ENCODE peak calls at places on chromosome 21, in four cellular contexts. One of them, this sample, is unnamed.

GRCh38 chr21:33021667-33022066 is 4.1 kb upstream of the OLIG2 start:
- DNase-seq in GM23338: no peak
- DNase-seq in GM23248: no peak
- DNase-seq in A549: no peak
- DNase-seq in this sample: no peak

GRCh38 chr21:26835027-26835713 is 10.0 kb downstream of the ADAMTS1 start:
- DNase-seq in GM23248: peak; percentile 81
- DNase-seq in GM23338: no peak
- DNase-seq in A549: no peak
- DNase-seq in this sample: no peak

GRCh38 chr21:44405948-44406872 is 49.1 kb upstream of the LRRC3 start:
- DNase-seq in A549: no peak
- DNase-seq in GM23338: no peak
- DNase-seq in GM23248: peak; percentile 22
- DNase-seq in this sample: no peak

GRCh38 chr21:32190491-32191144 is 88.2 kb downstream of the MIS18A start:
- DNase-seq in GM23338: no peak
- DNase-seq in A549: no peak
- DNase-seq in GM23248: no peak
- DNase-seq in this sample: peak; percentile 42

GRCh38 chr21:33267250-33267649 is 1.1 kb downstream of the IL10RB start:
- DNase-seq in GM23248: peak; percentile 20
- DNase-seq in GM23338: no peak
- DNase-seq in A549: no peak
- DNase-seq in this sample: no peak

GRCh38 chr21:38208118-38208517 is 48.7 kb upstream of the KCNJ15 start:
- DNase-seq in GM23248: no peak
- DNase-seq in A549: no peak
- DNase-seq in GM23338: no peak
- DNase-seq in this sample: no peak

GRCh38 chr21:42556960-42557359 is 43.3 kb downstream of the SLC37A1 start:
- DNase-seq in A549: no peak
- DNase-seq in GM23248: no peak
- DNase-seq in GM23338: no peak
- DNase-seq in this sample: no peak

GRCh38 chr21:33185852-33186251 is 43.9 kb upstream of the IFNAR2 start:
- DNase-seq in GM23338: no peak
- DNase-seq in GM23248: no peak
- DNase-seq in A549: no peak
- DNase-seq in this sample: no peak

GRCh38 chr21:16488042-16488441 is 758.3 kb downstream of the USP25 start:
- DNase-seq in A549: no peak
- DNase-seq in GM23248: no peak
- DNase-seq in GM23338: no peak
- DNase-seq in this sample: no peak

GRCh38 chr21:21816778-21817177 is 818.6 kb downstream of the NCAM2 start:
- DNase-seq in GM23248: no peak
- DNase-seq in A549: no peak
- DNase-seq in GM23338: no peak
- DNase-seq in this sample: no peak

GRCh38 chr21:36756527-36756926 is 57.6 kb downstream of the SIM2 start:
- DNase-seq in GM23338: no peak
- DNase-seq in A549: peak; percentile 59
- DNase-seq in GM23248: peak; percentile 26
- DNase-seq in this sample: no peak

GRCh38 chr21:37207441-37208009 is 59.6 kb downstream of the VPS26C start:
- DNase-seq in GM23338: no peak
- DNase-seq in GM23248: peak; percentile 77
- DNase-seq in A549: no peak
- DNase-seq in this sample: peak; percentile 58

GRCh38 chr21:16205527-16205926 is 475.7 kb downstream of the USP25 start:
- DNase-seq in GM23338: no peak
- DNase-seq in GM23248: no peak
- DNase-seq in A549: no peak
- DNase-seq in this sample: no peak

GRCh38 chr21:45054162-45054926 is 20.0 kb upstream of the ADARB1 start:
- DNase-seq in A549: no peak
- DNase-seq in GM23248: no peak
- DNase-seq in GM23338: no peak
- DNase-seq in this sample: no peak

GRCh38 chr21:33286600-33287456 is 20.7 kb downstream of the IL10RB start:
- DNase-seq in GM23248: peak; percentile 57
- DNase-seq in A549: peak; percentile 84
- DNase-seq in GM23338: no peak
- DNase-seq in this sample: no peak

GRCh38 chr21:42062543-42063022 is 8.5 kb upstream of the UMODL1 start:
- DNase-seq in GM23338: no peak
- DNase-seq in A549: no peak
- DNase-seq in GM23248: no peak
- DNase-seq in this sample: peak; percentile 90

GRCh38 chr21:36429672-36430546 is 44.7 kb downstream of the CHAF1B start:
- DNase-seq in A549: peak; percentile 92
- DNase-seq in GM23338: peak; percentile 79
- DNase-seq in GM23248: peak; percentile 100
- DNase-seq in this sample: no peak

GRCh38 chr21:42636535-42636914 is 16.9 kb upstream of the PDE9A start:
- DNase-seq in GM23248: peak; percentile 89
- DNase-seq in GM23338: no peak
- DNase-seq in A549: no peak
- DNase-seq in this sample: no peak

GRCh38 chr21:41366522-41367151 is 4.8 kb downstream of the MX2 start:
- DNase-seq in GM23338: no peak
- DNase-seq in A549: peak; percentile 74
- DNase-seq in GM23248: peak; percentile 50
- DNase-seq in this sample: peak; percentile 60

DNA sequence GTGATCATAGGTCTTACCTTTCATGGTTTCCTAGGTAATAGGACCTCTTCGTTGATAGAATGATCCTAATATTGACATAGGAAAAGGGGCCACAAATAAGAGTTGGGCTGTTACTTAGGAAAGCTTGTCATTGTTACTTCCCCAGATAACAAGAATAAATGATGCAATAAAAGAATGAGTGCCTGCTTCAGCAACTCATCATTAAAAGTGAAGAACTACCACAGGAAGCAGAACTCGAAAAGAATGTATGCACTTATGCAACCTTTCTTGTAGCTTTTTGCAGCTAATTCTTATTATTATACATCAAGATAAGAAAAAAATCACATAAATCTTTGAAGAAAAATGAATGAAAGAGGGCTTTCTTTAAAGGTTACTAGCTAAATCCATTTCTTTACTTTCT is 548.5 kb downstream of the LTN1 start:
- DNase-seq in GM23338: no peak
- DNase-seq in GM23248: peak; percentile 54
- DNase-seq in A549: no peak
- DNase-seq in this sample: no peak
- H3K4me2 ChIP-seq in GM23338: no peak overlapping the region
- H3K4me2 ChIP-seq in GM23248: peak overlapping the region; percentile 79
- H3K4me2 ChIP-seq in A549: no peak overlapping the region
- H3K4me2 ChIP-seq in this sample: no peak overlapping the region

GRCh38 chr21:35016071-35016470 is 33.0 kb downstream of the RUNX1 start:
- DNase-seq in GM23338: no peak
- DNase-seq in A549: no peak
- DNase-seq in GM23248: no peak
- DNase-seq in this sample: no peak
- H3K4me2 ChIP-seq in GM23338: no peak overlapping the region
- H3K4me2 ChIP-seq in A549: no peak overlapping the region
- H3K4me2 ChIP-seq in GM23248: no peak overlapping the region
- H3K4me2 ChIP-seq in this sample: no peak overlapping the region

GRCh38 chr21:35077975-35078374 is 28.9 kb upstream of the RUNX1 start:
- DNase-seq in GM23338: no peak
- DNase-seq in GM23248: peak; percentile 17
- DNase-seq in A549: no peak
- DNase-seq in this sample: no peak
- H3K4me2 ChIP-seq in GM23338: no peak overlapping the region
- H3K4me2 ChIP-seq in GM23248: no peak overlapping the region
- H3K4me2 ChIP-seq in A549: no peak overlapping the region
- H3K4me2 ChIP-seq in this sample: no peak overlapping the region

GRCh38 chr21:46423546-46424061 is 35.1 kb upstream of the DIP2A start:
- DNase-seq in A549: no peak
- DNase-seq in GM23248: no peak
- DNase-seq in GM23338: peak; percentile 76
- DNase-seq in this sample: no peak
- H3K4me2 ChIP-seq in A549: no peak overlapping the region
- H3K4me2 ChIP-seq in GM23248: no peak overlapping the region
- H3K4me2 ChIP-seq in GM23338: peak overlapping the region; percentile 61
- H3K4me2 ChIP-seq in this sample: no peak overlapping the region

GRCh38 chr21:28439246-28439645 is 553.4 kb downstream of the LTN1 start:
- DNase-seq in GM23248: no peak
- DNase-seq in A549: no peak
- DNase-seq in GM23338: no peak
- DNase-seq in this sample: no peak
- H3K4me2 ChIP-seq in GM23248: peak overlapping the region; percentile 22
- H3K4me2 ChIP-seq in A549: no peak overlapping the region
- H3K4me2 ChIP-seq in GM23338: no peak overlapping the region
- H3K4me2 ChIP-seq in this sample: no peak overlapping the region

GRCh38 chr21:39674794-39675193 is 62.1 kb downstream of the B3GALT5 start:
- DNase-seq in GM23248: no peak
- DNase-seq in A549: no peak
- DNase-seq in GM23338: no peak
- DNase-seq in this sample: no peak

GRCh38 chr21:39676054-39676771 is 63.5 kb downstream of the B3GALT5 start:
- DNase-seq in GM23338: no peak
- DNase-seq in GM23248: peak; percentile 44
- DNase-seq in A549: peak; percentile 45
- DNase-seq in this sample: no peak

GRCh38 chr21:39673163-39673562 is 60.4 kb downstream of the B3GALT5 start:
- DNase-seq in A549: no peak
- DNase-seq in GM23338: no peak
- DNase-seq in GM23248: no peak
- DNase-seq in this sample: no peak

GRCh38 chr21:39673736-39674135 is 61.0 kb downstream of the B3GALT5 start:
- DNase-seq in GM23338: no peak
- DNase-seq in A549: no peak
- DNase-seq in GM23248: no peak
- DNase-seq in this sample: no peak

DNA sequence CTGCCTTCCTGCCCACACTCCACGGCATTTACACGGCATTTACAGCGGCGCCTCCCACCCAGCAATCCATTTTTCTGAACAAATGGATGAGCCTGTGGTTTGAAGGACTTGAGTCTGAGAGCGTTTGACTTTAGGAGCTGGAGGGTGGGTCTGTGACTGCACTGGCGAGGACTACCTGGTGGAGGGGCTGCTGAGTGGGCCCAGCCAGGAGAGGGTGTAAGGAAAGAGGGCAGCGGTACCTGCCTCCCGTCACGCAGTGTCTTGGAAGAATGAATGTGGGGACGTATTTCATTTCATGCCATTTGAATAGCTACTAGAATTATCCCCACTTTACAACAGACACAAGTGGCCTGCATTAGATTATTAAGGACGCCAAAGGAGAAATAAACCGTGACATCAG is 62.9 kb downstream of the B3GALT5 start:
- DNase-seq in GM23248: no peak
- DNase-seq in A549: no peak
- DNase-seq in GM23338: peak; percentile 57
- DNase-seq in this sample: no peak
- H3K4me2 ChIP-seq in GM23248: no peak overlapping the region
- H3K4me2 ChIP-seq in A549: peak overlapping the region; percentile 17
- H3K4me2 ChIP-seq in GM23338: no peak overlapping the region
- H3K4me2 ChIP-seq in this sample: no peak overlapping the region

GRCh38 chr21:29174607-29175013 is 44.2 kb downstream of the MAP3K7CL start:
- DNase-seq in A549: no peak
- DNase-seq in GM23248: peak; percentile 67
- DNase-seq in GM23338: no peak
- DNase-seq in this sample: no peak
- H3K4me2 ChIP-seq in A549: peak overlapping the region; percentile 61
- H3K4me2 ChIP-seq in GM23248: peak overlapping the region; percentile 87
- H3K4me2 ChIP-seq in GM23338: no peak overlapping the region
- H3K4me2 ChIP-seq in this sample: no peak overlapping the region